ENCODE peak calls at places on chromosomes 13 and 19, in eight cellular contexts. F, L, R, M, W, T, S and P are unnamed samples.

GRCh38 chr13:104114111-104114510 is 1047.9 kb upstream of the SLC10A2 start:
- DNase-seq in F (no peak), L (no peak), R (no peak), M (no peak), W (no peak), T (no peak), S (no peak), P (no peak)

GRCh38 chr13:100818706-100819105 is 144.1 kb upstream of the TMTC4 start:
- DNase-seq in F (no peak), L (no peak), R (no peak), M (no peak), W (no peak), T (no peak), S (no peak), P (no peak)

GRCh38 chr13:71864094-71864980 is 2.7 kb downstream of the DACH1 start:
- DNase-seq in F (peak; percentile 56), L (no peak), R (peak; percentile 73), M (no peak), W (no peak), T (peak; percentile 42), S (peak; percentile 63), P (no peak)

GRCh38 chr19:46904114-46905060 is 43.6 kb downstream of the ARHGAP35 start:
- DNase-seq in F (peak; percentile 36), L (no peak), R (peak; percentile 69), M (no peak), W (peak; percentile 34), T (no peak), S (peak; percentile 53), P (no peak)

GRCh38 chr19:3408996-3409345 is 42.6 kb downstream of the NFIC start:
- DNase-seq in F (no peak), L (no peak), R (peak; percentile 37), M (no peak), W (no peak), T (no peak), S (no peak), P (no peak)

GRCh38 chr13:51643114-51643881 is 59.0 kb downstream of the WDFY2 start:
- DNase-seq in F (no peak), L (no peak), R (no peak), M (no peak), W (peak; percentile 63), T (no peak), S (no peak), P (no peak)

GRCh38 chr19:51807111-51807701 is 12.2 kb downstream of the FPR3 start:
- DNase-seq in F (no peak), L (no peak), R (no peak), M (no peak), W (no peak), T (no peak), S (no peak), P (no peak)

GRCh38 chr13:77696006-77696862 is 1.3 kb upstream of the SLAIN1 start:
- DNase-seq in F (no peak), L (peak; percentile 18), R (no peak), M (peak; percentile 33), W (no peak), T (peak; percentile 15), S (no peak), P (no peak)

GRCh38 chr19:13033819-13034611 is 38.7 kb downstream of the NFIX start:
- DNase-seq in F (peak; percentile 86), L (no peak), R (peak; percentile 94), M (peak; percentile 54), W (no peak), T (peak; percentile 41), S (no peak), P (no peak)

GRCh38 chr13:98658131-98658530 is 81.2 kb upstream of the STK24 start:
- DNase-seq in F (no peak), L (no peak), R (no peak), M (no peak), W (no peak), T (no peak), S (no peak), P (no peak)

GRCh38 chr19:50330365-50331078 is 1.3 kb upstream of the KCNC3 start:
- DNase-seq in F (peak; percentile 83), L (peak; percentile 81), R (peak; percentile 92), M (peak; percentile 95), W (no peak), T (peak; percentile 96), S (no peak), P (no peak)
- H3K27ac ChIP-seq in F (peak overlapping the region; percentile 78), L (no peak overlapping the region), R (peak overlapping the region; percentile 65), M (peak overlapping the region; percentile 79), W (no peak overlapping the region), T (peak overlapping the region; percentile 57), S (no peak overlapping the region), P (no peak overlapping the region)

DNA sequence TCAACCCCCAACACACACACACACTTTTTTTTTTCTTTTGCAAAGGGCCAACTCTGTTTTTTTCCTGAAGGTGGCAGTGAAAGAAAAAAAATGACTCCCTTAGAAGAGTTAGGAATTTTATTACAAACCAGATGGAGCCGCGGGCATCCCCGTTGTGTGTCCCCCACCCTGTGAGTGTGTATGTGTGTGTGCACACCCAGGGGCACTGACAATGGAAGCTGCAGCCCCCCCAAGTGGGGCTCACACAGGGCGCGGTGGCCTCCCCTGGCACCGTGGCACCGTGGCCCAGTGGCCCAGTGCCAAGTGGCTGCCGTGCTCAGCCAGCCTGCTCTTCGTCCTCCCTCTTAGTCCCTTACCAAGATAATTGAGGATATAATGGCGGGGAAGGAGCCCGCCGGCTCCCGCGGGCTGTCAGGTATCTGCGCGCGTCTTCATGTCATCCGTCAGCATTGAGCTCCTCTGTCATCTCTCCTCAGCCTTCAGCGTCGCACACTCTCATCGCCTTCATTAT is 314.1 kb downstream of the ZNF536 start:
- DNase-seq in F (no peak), L (no peak), R (no peak), M (no peak), W (no peak), T (no peak), S (no peak), P (no peak)
- TF ChIP-seq CTCF in F (peak; percentile 27), L (no peak), R (no peak), M (peak; percentile 16), W (no peak), T (peak; percentile 22), S (no peak), P (no peak)

GRCh38 chr19:39155114-39155700 is 29.6 kb downstream of the PAK4 start:
- DNase-seq in F (no peak), L (no peak), R (no peak), M (no peak), W (no peak), T (no peak), S (no peak), P (no peak)

GRCh38 chr19:39155741-39156140 is 30.2 kb downstream of the PAK4 start:
- DNase-seq in F (no peak), L (no peak), R (no peak), M (no peak), W (no peak), T (no peak), S (no peak), P (no peak)

GRCh38 chr19:39157275-39157996 is 31.9 kb downstream of the PAK4 start:
- DNase-seq in F (no peak), L (no peak), R (no peak), M (no peak), W (no peak), T (no peak), S (no peak), P (no peak)

GRCh38 chr19:39156891-39157230 is 31.3 kb downstream of the PAK4 start:
- DNase-seq in F (no peak), L (no peak), R (no peak), M (no peak), W (no peak), T (no peak), S (no peak), P (no peak)

DNA sequence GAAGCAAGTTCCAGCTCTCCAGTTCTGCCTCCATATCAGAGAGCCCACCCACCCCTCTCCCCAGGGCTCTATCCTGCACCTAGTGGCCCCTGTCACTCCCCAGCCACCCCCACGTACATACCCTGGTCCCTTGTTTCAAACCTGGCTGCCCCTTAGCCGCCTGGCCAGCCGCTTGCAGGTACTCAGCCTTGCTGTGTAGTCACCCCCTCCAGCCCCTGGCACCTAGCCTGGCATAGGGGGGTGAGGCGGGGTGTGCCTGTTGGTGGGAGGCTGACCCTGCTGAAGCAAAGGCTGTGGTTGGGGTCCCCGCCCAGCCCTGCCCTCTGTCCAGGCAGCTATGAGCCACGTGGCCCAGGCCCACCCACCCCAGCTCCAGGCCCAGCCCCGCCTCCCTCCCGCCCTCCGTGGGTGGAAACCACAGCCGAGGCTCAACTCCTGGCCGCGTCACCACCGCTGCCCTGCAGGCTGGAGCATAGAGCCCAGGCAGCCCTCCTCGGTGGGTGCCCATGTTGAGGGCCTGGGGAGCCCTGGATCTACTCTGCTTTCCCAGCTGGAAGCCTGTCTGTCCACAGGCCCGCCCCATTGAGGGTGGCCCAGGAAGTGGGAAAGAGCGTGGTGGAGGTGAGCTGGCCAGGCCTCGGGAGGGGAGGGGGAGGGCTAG is 30.8 kb downstream of the PAK4 start:
- DNase-seq in F (no peak), L (no peak), R (no peak), M (no peak), W (no peak), T (no peak), S (no peak), P (no peak)
- H3K4me3 ChIP-seq in F (no peak overlapping the region), L (no peak overlapping the region), R (no peak overlapping the region), M (no peak overlapping the region), W (peak overlapping the region; percentile 27), T (no peak overlapping the region), S (peak overlapping the region; percentile 19), P (peak overlapping the region; percentile 42)

GRCh38 chr13:113431171-113431570 is 22.1 kb downstream of the ADPRHL1 start:
- DNase-seq in F (no peak), L (no peak), R (no peak), M (no peak), W (no peak), T (no peak), S (no peak), P (no peak)

GRCh38 chr13:113429608-113429985 is 23.7 kb downstream of the ADPRHL1 start:
- DNase-seq in F (no peak), L (no peak), R (no peak), M (no peak), W (no peak), T (no peak), S (no peak), P (no peak)

GRCh38 chr13:113430378-113431110 is 22.7 kb downstream of the ADPRHL1 start:
- DNase-seq in F (no peak), L (no peak), R (no peak), M (no peak), W (no peak), T (no peak), S (no peak), P (no peak)

GRCh38 chr13:113433391-113433916 is 19.8 kb downstream of the ADPRHL1 start:
- DNase-seq in F (no peak), L (no peak), R (no peak), M (peak; percentile 9), W (no peak), T (no peak), S (no peak), P (no peak)

DNA sequence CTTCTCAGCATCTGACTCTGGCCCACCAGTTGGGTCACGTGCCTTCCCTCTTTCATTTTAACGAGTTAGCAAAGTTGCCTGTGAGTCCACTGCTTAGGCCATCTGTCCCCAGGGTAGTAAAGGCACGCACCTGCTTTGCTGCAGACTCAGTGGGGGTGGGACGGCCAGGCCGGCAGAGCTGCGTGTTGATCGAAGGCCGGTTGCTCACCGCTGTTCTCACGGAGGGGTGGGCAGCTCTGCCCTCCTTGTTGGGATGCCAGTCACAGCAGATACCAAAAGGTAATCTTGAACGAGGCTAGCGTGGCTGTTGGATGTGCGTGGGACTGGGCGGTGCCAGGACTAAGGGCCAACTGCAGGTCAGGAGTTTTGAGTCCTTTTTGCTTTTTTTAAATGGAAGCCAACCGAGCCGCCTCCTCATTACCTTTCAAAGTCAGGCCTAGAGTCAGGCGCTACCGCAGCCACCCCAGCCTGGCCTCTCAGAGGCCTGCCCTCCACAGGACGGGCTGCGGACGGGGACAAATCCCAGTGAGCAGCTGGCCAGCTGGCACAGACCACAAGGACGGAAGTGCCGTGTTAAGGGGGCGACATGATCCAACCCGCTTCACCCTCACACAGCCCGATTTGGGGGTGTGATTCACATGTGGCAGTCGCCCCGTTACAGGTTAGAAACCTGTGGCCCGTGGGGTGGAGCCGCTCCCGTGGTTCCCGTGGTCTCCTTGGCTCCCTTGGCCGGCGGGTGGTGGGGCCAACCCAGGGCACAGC is 20.6 kb downstream of the ADPRHL1 start:
- DNase-seq in F (no peak), L (no peak), R (no peak), M (peak; percentile 26), W (no peak), T (no peak), S (no peak), P (no peak)
- H3K27ac ChIP-seq in F (peak overlapping the region; percentile 61), L (no peak overlapping the region), R (no peak overlapping the region), M (peak overlapping the region; percentile 53), W (no peak overlapping the region), T (no peak overlapping the region), S (no peak overlapping the region), P (no peak overlapping the region)